ENCODE peak calls at places on chromosomes 6 and 20, in ten cellular contexts. D is amniotic stem cell; U is lower leg skin; V is activated naive CD4-positive, alpha-beta T cell; A is stimulated activated naive CD8-positive, alpha-beta T cell treated with anti-CD3 and anti-CD28 coated beads, Interleukin-15, amount 100 ng/mL, for 72 hours; L is stimulated activated CD4-positive, alpha-beta T cell treated with anti-CD3 and anti-CD28 coated beads, TNF-alpha, amount 100 ng/mL, for 4 hours; M is T follicular helper cell; O is NCI-H226; J is GM19239; C is astrocyte of the spinal cord. T is an unnamed sample.

GRCh38 chr6:162704001-162704400 is 23.6 kb downstream of the PRKN start:
- DNase-seq in D (no peak), U (no peak), L (no peak), V (no peak), A (no peak), J (no peak), M (no peak), C (no peak), O (no peak), T (no peak)

GRCh38 chr20:62133864-62134263 is 9.3 kb downstream of the PSMA7 start:
- DNase-seq in U (no peak), M (no peak), A (no peak), C (no peak), O (no peak), V (no peak), J (no peak), L (no peak), D (no peak), T (no peak)

GRCh38 chr6:166516256-166516655 is 70.2 kb downstream of the RAMACL start:
- DNase-seq in L (no peak), C (no peak), J (no peak), U (no peak), D (no peak), A (no peak), O (no peak), V (no peak), M (no peak), T (no peak)

GRCh38 chr20:63070301-63070625 is 63.5 kb upstream of the BHLHE23 start:
- DNase-seq in A (no peak), O (no peak), C (no peak), V (no peak), U (no peak), J (no peak), L (no peak), M (no peak), D (no peak), T (no peak)

GRCh38 chr6:39104528-39104927 is 10.5 kb downstream of the SAYSD1 start:
- DNase-seq in A (no peak), C (no peak), U (no peak), O (no peak), V (no peak), L (no peak), J (no peak), D (no peak), M (no peak), T (no peak)

GRCh38 chr20:51573576-51574243 is 31.2 kb upstream of the NFATC2 start:
- DNase-seq in C (no peak), J (no peak), D (no peak), U (peak), L (no peak), M (no peak), A (no peak), V (no peak), O (no peak), T (no peak)

GRCh38 chr6:136210450-136211165 is 39.5 kb downstream of the MTFR2 start:
- DNase-seq in D (no peak), L (no peak), U (no peak), V (no peak), A (no peak), C (no peak), O (no peak), J (no peak), M (no peak), T (no peak)

GRCh38 chr20:58481541-58482021 is 33.6 kb downstream of the APCDD1L start:
- DNase-seq in J (no peak), D (no peak), C (peak), O (peak), A (peak), M (peak), L (peak), V (peak), U (no peak), T (peak)

GRCh38 chr20:15889073-15889923 is 684.0 kb downstream of the KIF16B start:
- DNase-seq in M (no peak), C (no peak), V (no peak), J (no peak), D (no peak), L (no peak), O (no peak), A (no peak), U (no peak), T (no peak)

GRCh38 chr20:9966966-9967365 is 67.8 kb upstream of the ANKEF1 start:
- DNase-seq in C (no peak), V (no peak), L (no peak), U (no peak), O (no peak), J (no peak), M (no peak), A (no peak), D (no peak), T (no peak)

GRCh38 chr6:108800510-108800909 is 47.7 kb upstream of the ARMC2 start:
- DNase-seq in C (no peak), O (no peak), V (no peak), A (no peak), D (no peak), M (no peak), J (no peak), U (no peak), L (no peak), T (no peak)

GRCh38 chr6:166757226-166758135 is 130.4 kb upstream of the RPS6KA2 start:
- DNase-seq in J (no peak), D (peak), C (peak), V (no peak), L (no peak), O (no peak), U (no peak), A (no peak), M (no peak), T (no peak)

GRCh38 chr6:1544603-1545002 is 65.1 kb upstream of the FOXC1 start:
- DNase-seq in U (no peak), A (no peak), D (no peak), C (no peak), J (no peak), M (no peak), L (no peak), O (no peak), V (no peak), T (no peak)

GRCh38 chr20:63009988-63010769 is 3.4 kb upstream of the BHLHE23 start:
- DNase-seq in U (no peak), A (peak), C (no peak), V (peak), M (peak), J (peak), O (peak), L (peak), D (no peak), T (no peak)

GRCh38 chr20:18978311-18978710 is 164.7 kb downstream of the SCP2D1 start:
- DNase-seq in V (no peak), D (no peak), J (no peak), U (no peak), L (no peak), O (no peak), C (no peak), M (no peak), A (no peak), T (no peak)

GRCh38 chr6:112149719-112150263 is 62.4 kb downstream of the FAM229B start:
- DNase-seq in J (no peak), U (no peak), D (peak), M (no peak), L (no peak), O (no peak), C (no peak), V (no peak), A (no peak), T (no peak)

GRCh38 chr6:88164061-88164460 is 2.1 kb downstream of the CNR1 start:
- DNase-seq in M (no peak), L (no peak), O (no peak), U (no peak), C (no peak), A (no peak), J (no peak), D (no peak), V (no peak), T (no peak)

GRCh38 chr6:33958208-33958862 is 154.5 kb upstream of the MLN start:
- DNase-seq in U (no peak), M (no peak), D (no peak), J (no peak), A (no peak), C (no peak), V (no peak), O (no peak), L (no peak), T (no peak)

GRCh38 chr20:13580725-13581124 is 58.0 kb downstream of the TASP1 start:
- DNase-seq in M (no peak), O (no peak), U (no peak), V (no peak), C (no peak), L (no peak), D (no peak), A (no peak), J (no peak), T (no peak)

GRCh38 chr6:37283786-37284185 is 25.8 kb upstream of the TMEM217 start:
- DNase-seq in J (no peak), L (no peak), O (no peak), D (no peak), V (no peak), A (no peak), M (no peak), C (no peak), U (no peak), T (no peak)